ENCODE peak calls at places on chromosomes 7 and 10, in five cellular contexts. C, M, P, A and K are unnamed samples.

GRCh38 chr7:6497637-6497905 is 49.8 kb upstream of the DAGLB start:
- DNase-seq in C (no peak), M (no peak), P (no peak), A (no peak), K (no peak)

GRCh38 chr7:22934473-22935065 is 79.4 kb downstream of the HYCC1 start:
- DNase-seq in C (no peak), M (no peak), P (peak), A (no peak), K (peak)

GRCh38 chr7:43491984-43492383 is 90.9 kb upstream of the STK17A start:
- DNase-seq in C (no peak), M (peak), P (peak), A (no peak), K (peak)

GRCh38 chr7:144629598-144629997 is 206.3 kb downstream of the TPK1 start:
- DNase-seq in C (no peak), M (no peak), P (no peak), A (no peak), K (no peak)

GRCh38 chr10:58107506-58107905 is 160.2 kb downstream of the IPMK start:
- DNase-seq in C (no peak), M (peak), P (peak), A (no peak), K (peak)

GRCh38 chr7:158778476-158778875 is 50.8 kb downstream of the ESYT2 start:
- DNase-seq in C (no peak), M (no peak), P (peak), A (no peak), K (peak)

GRCh38 chr7:46557295-46557711 is 636.2 kb upstream of the IGFBP3 start:
- DNase-seq in C (no peak), M (peak), P (no peak), A (no peak), K (no peak)

GRCh38 chr7:24401628-24402593 is 117.9 kb downstream of the NPY start:
- DNase-seq in C (no peak), M (peak), P (peak), A (no peak), K (peak)

GRCh38 chr10:99906470-99906869 is 103.3 kb downstream of the DNMBP start:
- DNase-seq in C (peak), M (peak), P (peak), A (no peak), K (peak)
- TF ChIP-seq CTCF in C (no peak), M (peak), P (peak), A (no peak), K (peak)

DNA sequence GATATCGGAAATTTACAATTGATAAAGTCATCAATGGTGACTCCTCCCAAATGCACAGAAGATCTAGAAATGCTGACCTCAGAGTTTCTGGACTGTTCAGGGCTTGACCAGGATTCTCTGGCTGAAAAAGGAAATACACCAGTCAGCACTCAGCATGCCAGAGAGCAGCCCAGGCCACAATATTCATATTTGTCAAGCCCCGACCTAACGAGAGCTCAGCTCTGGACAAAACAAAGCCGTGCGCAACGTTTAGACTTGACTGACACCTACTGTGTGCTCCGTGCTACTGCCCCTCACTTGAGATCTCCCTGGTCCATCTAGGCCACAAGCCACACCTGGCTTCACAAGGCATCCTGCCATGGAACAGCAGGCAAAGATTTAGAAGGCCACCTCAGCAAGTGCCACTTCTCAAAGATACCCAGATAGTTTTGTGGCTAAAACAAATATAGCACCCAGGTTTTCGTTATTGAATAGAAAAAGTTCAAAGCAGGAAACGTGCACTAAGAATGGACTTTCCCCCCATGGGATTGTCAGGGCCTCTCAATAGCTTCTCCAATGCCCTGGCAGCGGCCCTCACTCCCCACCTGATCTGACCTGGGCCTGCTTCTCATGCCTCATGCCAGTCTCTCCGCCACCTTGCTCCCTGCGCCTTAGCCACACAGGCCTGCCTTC is 218.3 kb downstream of the FAM107B start:
- DNase-seq in C (no peak), M (no peak), P (no peak), A (peak), K (no peak)
- TF ChIP-seq CTCF in C (no peak), M (no peak), P (peak), A (no peak), K (no peak)

DNA sequence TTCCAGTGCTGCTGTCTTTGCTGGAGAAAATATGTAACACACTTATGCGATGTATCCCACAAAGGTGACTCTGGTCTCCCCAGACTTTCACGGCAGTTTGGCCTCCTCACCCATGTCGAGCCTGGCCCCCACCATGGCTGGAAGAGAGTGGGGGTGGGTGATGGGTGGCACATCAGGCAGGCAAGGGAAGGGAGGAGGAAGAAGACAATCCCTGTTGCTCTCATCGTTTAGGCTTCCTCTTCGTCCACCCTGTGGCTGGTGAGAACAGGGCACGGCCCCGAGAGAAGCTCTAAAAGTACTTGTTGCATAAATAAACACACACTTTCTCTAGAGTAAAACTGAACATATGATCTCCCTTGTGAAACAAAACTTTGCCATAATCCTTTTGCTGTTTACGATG is 11.2 kb upstream of the NPS start:
- DNase-seq in C (no peak), M (no peak), P (no peak), A (no peak), K (no peak)
- TF ChIP-seq CTCF in C (no peak), M (no peak), P (no peak), A (no peak), K (no peak)

GRCh38 chr7:78019457-78020130 is 221.0 kb downstream of the PHTF2 start:
- DNase-seq in C (peak), M (peak), P (peak), A (peak), K (peak)
- TF ChIP-seq CTCF in C (peak), M (peak), P (peak), A (no peak), K (no peak)

GRCh38 chr10:75857269-75857846 is 425.9 kb downstream of the LRMDA start:
- DNase-seq in C (no peak), M (no peak), P (no peak), A (no peak), K (no peak)

GRCh38 chr10:75851946-75852345 is 420.5 kb downstream of the LRMDA start:
- DNase-seq in C (peak), M (no peak), P (no peak), A (no peak), K (no peak)

GRCh38 chr10:75858357-75858756 is 426.9 kb downstream of the LRMDA start:
- DNase-seq in C (no peak), M (no peak), P (no peak), A (no peak), K (no peak)

GRCh38 chr10:75857896-75858295 is 426.5 kb downstream of the LRMDA start:
- DNase-seq in C (no peak), M (no peak), P (no peak), A (no peak), K (no peak)

DNA sequence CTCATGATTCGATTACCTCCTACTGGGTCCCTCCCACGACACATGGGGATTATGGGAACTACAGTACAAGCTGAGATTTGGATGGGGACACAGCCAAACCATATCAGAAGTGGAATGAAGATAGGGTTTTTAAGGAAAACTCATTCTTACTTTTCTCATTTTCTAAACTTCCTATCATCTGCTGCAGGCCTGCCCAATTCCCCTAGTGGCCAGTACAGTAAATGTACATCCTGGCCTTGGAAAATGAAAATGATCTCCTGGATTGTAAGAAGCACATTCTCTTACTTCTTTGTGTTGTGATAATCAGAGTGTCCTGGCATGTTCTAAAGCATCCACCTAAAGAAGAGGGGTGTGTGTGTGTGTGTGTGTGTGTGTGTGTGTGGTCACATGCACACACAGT is 421.7 kb downstream of the LRMDA start:
- DNase-seq in C (no peak), M (peak), P (no peak), A (no peak), K (peak)
- TF ChIP-seq CTCF in C (no peak), M (peak), P (peak), A (no peak), K (peak)

DNA sequence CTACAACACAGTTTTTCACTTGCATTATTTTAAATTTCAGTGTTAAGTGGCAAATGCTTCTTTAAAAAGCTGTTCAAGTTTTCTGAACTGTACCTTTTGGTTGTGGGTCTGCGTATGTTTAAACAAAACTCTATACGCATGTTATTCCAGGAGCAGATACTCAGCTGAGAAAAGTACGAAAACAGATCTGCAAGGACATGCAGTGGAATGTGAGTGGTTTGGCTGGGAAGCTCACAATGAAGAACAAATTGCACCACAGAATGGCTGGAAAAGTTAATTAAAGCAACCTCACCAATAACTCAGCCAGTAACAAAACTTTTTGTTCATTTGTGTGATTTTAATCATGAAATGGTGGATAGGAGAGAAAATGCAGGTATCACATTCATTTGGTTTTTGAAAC is 17.6 kb downstream of the GLI3 start:
- DNase-seq in C (no peak), M (peak), P (no peak), A (no peak), K (peak)
- TF ChIP-seq CTCF in C (no peak), M (no peak), P (no peak), A (no peak), K (no peak)